ENCODE peak calls at places on chromosomes 1 and 21, in five cellular contexts. One of them, this sample, is unnamed.

GRCh38 chr1:19067187-19067911 is 110.9 kb upstream of the IFFO2 start:
- DNase-seq in HepG2: peak
- DNase-seq in K562: no peak
- DNase-seq in GM12878: no peak
- DNase-seq in H1: no peak
- DNase-seq in this sample: no peak

GRCh38 chr21:46500224-46500861 is 41.7 kb downstream of the DIP2A start:
- DNase-seq in H1: no peak
- DNase-seq in K562: peak
- DNase-seq in HepG2: peak
- DNase-seq in GM12878: no peak
- DNase-seq in this sample: no peak

GRCh38 chr21:45297329-45297728 is 9.6 kb upstream of the POFUT2 start:
- DNase-seq in HepG2: no peak
- DNase-seq in H1: no peak
- DNase-seq in GM12878: no peak
- DNase-seq in K562: no peak
- DNase-seq in this sample: no peak

GRCh38 chr1:8831329-8831728 is 13.9 kb upstream of the RERE start:
- DNase-seq in H1: no peak
- DNase-seq in K562: no peak
- DNase-seq in HepG2: no peak
- DNase-seq in GM12878: no peak
- DNase-seq in this sample: no peak

GRCh38 chr1:46221749-46222148 is 18.6 kb downstream of the LURAP1 start:
- DNase-seq in HepG2: peak
- DNase-seq in H1: no peak
- DNase-seq in GM12878: no peak
- DNase-seq in K562: no peak
- DNase-seq in this sample: no peak

GRCh38 chr1:114219247-114219872 is 65.7 kb upstream of the SYT6 start:
- DNase-seq in HepG2: no peak
- DNase-seq in GM12878: no peak
- DNase-seq in K562: peak
- DNase-seq in H1: no peak
- DNase-seq in this sample: no peak

GRCh38 chr1:12604114-12604874 is 13.7 kb downstream of the DHRS3 start:
- DNase-seq in H1: no peak
- DNase-seq in GM12878: no peak
- DNase-seq in HepG2: peak
- DNase-seq in K562: peak
- DNase-seq in this sample: peak

GRCh38 chr1:8821084-8821483 is 3.6 kb upstream of the RERE start:
- DNase-seq in GM12878: no peak
- DNase-seq in HepG2: no peak
- DNase-seq in K562: no peak
- DNase-seq in H1: no peak
- DNase-seq in this sample: no peak

GRCh38 chr21:34967509-34968289 is 81.4 kb downstream of the RUNX1 start:
- DNase-seq in K562: peak
- DNase-seq in H1: no peak
- DNase-seq in HepG2: peak
- DNase-seq in GM12878: no peak
- DNase-seq in this sample: no peak

GRCh38 chr1:208799186-208799585 is 555.0 kb upstream of the PLXNA2 start:
- DNase-seq in K562: no peak
- DNase-seq in H1: no peak
- DNase-seq in GM12878: no peak
- DNase-seq in HepG2: no peak
- DNase-seq in this sample: no peak

GRCh38 chr1:20602851-20603450 is 14.1 kb downstream of the CDA start:
- DNase-seq in GM12878: no peak
- DNase-seq in H1: no peak
- DNase-seq in K562: no peak
- DNase-seq in HepG2: no peak
- DNase-seq in this sample: no peak

GRCh38 chr1:228206582-228207351 is 1.1 kb upstream of the OBSCN start:
- DNase-seq in K562: no peak
- DNase-seq in HepG2: no peak
- DNase-seq in H1: no peak
- DNase-seq in GM12878: no peak
- DNase-seq in this sample: no peak

GRCh38 chr21:42650441-42651421 is 2.7 kb upstream of the PDE9A start:
- DNase-seq in HepG2: no peak
- DNase-seq in H1: no peak
- DNase-seq in GM12878: no peak
- DNase-seq in K562: no peak
- DNase-seq in this sample: no peak

GRCh38 chr1:1020000-1020404 is at the start of gene AGRN:
- DNase-seq in HepG2: no peak
- DNase-seq in K562: peak
- DNase-seq in H1: no peak
- DNase-seq in GM12878: no peak
- DNase-seq in this sample: no peak

GRCh38 chr1:115114308-115114707 is 25.0 kb upstream of the TSPAN2 start:
- DNase-seq in HepG2: no peak
- DNase-seq in K562: no peak
- DNase-seq in GM12878: no peak
- DNase-seq in H1: no peak
- DNase-seq in this sample: peak

GRCh38 chr1:23111600-23112535 is 56.8 kb downstream of the LUZP1 start:
- DNase-seq in GM12878: no peak
- DNase-seq in H1: no peak
- DNase-seq in HepG2: no peak
- DNase-seq in K562: no peak
- DNase-seq in this sample: no peak

GRCh38 chr21:32387151-32387550 is 5.7 kb downstream of the URB1 start:
- DNase-seq in H1: no peak
- DNase-seq in GM12878: no peak
- DNase-seq in HepG2: no peak
- DNase-seq in K562: no peak
- DNase-seq in this sample: no peak

GRCh38 chr1:13535227-13535626 is 21.4 kb upstream of the LRRC38 start:
- DNase-seq in HepG2: no peak
- DNase-seq in GM12878: no peak
- DNase-seq in K562: no peak
- DNase-seq in H1: no peak
- DNase-seq in this sample: no peak

GRCh38 chr1:226607821-226608220 is 59.3 kb downstream of the STUM start:
- DNase-seq in K562: no peak
- DNase-seq in GM12878: no peak
- DNase-seq in HepG2: no peak
- DNase-seq in H1: no peak
- DNase-seq in this sample: no peak

GRCh38 chr1:1626207-1627141 is 5.5 kb upstream of the MMP23B start:
- DNase-seq in K562: no peak
- DNase-seq in H1: no peak
- DNase-seq in GM12878: no peak
- DNase-seq in HepG2: no peak
- DNase-seq in this sample: no peak

GRCh38 chr1:17053071-17053684 is 654 bp downstream of the SDHB start:
- DNase-seq in HepG2: no peak
- DNase-seq in GM12878: no peak
- DNase-seq in H1: no peak
- DNase-seq in K562: peak
- DNase-seq in this sample: no peak

GRCh38 chr21:44375281-44375651 is 21.8 kb downstream of the TRPM2 start:
- DNase-seq in GM12878: no peak
- DNase-seq in H1: no peak
- DNase-seq in K562: no peak
- DNase-seq in HepG2: no peak
- DNase-seq in this sample: no peak

GRCh38 chr1:248757784-248758195 is 2.2 kb upstream of the LYPD8 start:
- DNase-seq in GM12878: no peak
- DNase-seq in K562: no peak
- DNase-seq in H1: no peak
- DNase-seq in HepG2: peak
- DNase-seq in this sample: no peak

DNA sequence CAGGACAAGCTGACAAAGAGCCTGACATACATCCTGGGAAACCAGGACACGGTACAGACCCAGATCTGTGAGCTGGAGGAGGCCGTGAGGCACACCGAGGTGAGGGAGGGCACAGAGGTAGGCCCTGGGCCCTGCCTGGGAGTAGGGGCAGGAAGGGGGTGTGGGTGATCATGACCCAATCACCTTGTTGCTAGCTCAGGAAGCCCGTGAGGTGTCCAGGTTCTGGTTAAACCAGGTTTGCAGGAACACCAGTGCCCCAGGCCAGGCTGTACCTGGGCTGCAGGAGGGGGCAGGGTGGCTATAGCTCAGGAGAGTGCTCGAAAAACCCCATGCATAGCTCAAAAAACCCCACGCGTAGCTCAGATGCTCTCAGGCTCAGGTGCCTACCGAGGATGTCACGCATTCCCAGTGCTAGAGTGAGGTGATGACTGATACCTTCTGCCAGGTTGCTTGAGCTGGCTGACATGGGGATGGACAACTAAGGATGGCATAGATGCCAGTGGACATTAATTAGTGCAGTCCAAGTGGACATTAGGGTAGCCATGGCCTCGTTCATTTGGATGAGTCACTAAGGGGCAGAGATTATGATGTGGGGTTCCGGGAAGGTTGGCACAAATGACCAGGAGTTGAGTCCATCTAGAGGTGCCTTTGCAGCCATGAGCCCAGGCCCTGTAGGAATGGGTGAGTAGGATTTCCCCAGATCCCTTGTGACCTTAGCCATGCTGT is 3.7 kb downstream of the TRIM46 start:
- DNase-seq in K562: no peak
- DNase-seq in HepG2: no peak
- DNase-seq in GM12878: no peak
- DNase-seq in H1: no peak
- DNase-seq in this sample: no peak
- TF ChIP-seq ZNF274 in K562: no peak
- TF ChIP-seq ZNF274 in HepG2: no peak
- TF ChIP-seq ZNF274 in GM12878: no peak
- TF ChIP-seq ZNF274 in H1: no peak
- TF ChIP-seq ZNF274 in this sample: no peak

GRCh38 chr1:15975358-15975804 is 520 bp downstream of the ZBTB17 start:
- DNase-seq in K562: peak
- DNase-seq in H1: no peak
- DNase-seq in HepG2: peak
- DNase-seq in GM12878: peak
- DNase-seq in this sample: no peak

GRCh38 chr1:15972409-15972808 is 3.5 kb downstream of the ZBTB17 start:
- DNase-seq in HepG2: no peak
- DNase-seq in GM12878: no peak
- DNase-seq in H1: no peak
- DNase-seq in K562: no peak
- DNase-seq in this sample: no peak

GRCh38 chr1:15974855-15975254 is 1.0 kb downstream of the ZBTB17 start:
- DNase-seq in H1: no peak
- DNase-seq in K562: peak
- DNase-seq in GM12878: no peak
- DNase-seq in HepG2: no peak
- DNase-seq in this sample: no peak

GRCh38 chr1:15973772-15974171 is 2.1 kb downstream of the ZBTB17 start:
- DNase-seq in GM12878: no peak
- DNase-seq in H1: no peak
- DNase-seq in K562: no peak
- DNase-seq in HepG2: no peak
- DNase-seq in this sample: no peak

DNA sequence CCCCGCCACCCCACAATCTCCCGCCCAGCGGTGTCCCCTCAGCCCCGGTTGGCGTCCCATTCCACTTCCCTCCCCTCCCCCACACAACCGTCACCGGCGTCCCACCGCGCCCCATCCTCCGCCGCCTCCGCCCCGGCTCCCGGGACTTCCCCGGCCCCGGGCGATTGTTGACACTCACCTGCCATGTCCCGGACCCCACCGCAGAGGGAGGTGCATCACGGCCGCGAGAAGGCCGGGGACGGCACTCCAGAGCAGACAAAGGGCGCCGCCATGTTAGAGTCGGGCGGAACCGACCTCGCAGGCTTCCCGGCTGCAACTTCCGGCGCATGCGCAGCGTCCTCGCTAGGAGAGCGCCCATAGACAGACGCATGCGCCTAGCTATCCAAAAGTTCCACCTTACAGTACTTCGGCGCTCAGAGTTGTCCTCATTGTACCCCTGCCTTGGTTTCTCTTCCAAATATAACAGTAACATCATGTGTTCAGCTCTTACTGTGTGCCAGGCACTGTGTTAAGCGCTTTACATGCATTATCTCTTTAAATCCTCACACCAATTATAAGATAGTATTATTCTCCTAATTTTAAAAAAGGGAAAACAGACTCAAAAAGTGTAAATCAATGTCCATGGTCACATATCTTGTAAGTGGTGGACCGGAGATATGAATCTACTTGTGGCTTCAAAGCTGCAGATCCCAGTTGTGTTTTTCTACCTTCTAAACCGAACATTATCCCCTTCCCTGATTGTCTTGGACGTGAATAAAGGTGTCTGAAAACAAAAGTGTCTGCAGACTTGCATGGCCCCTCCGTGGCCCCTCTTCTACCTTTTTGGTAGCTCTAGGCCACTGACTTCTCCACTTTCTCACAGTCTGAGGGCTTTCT is at the start of gene ZBTB17:
- DNase-seq in GM12878: peak
- DNase-seq in HepG2: peak
- DNase-seq in H1: peak
- DNase-seq in K562: peak
- DNase-seq in this sample: peak
- TF ChIP-seq POLR2A in GM12878: peak
- TF ChIP-seq POLR2A in HepG2: peak
- TF ChIP-seq POLR2A in H1: peak
- TF ChIP-seq POLR2A in K562: peak
- TF ChIP-seq POLR2A in this sample: peak

GRCh38 chr21:33892853-33893252 is 22.8 kb downstream of the ATP5PO start:
- DNase-seq in HepG2: peak
- DNase-seq in GM12878: no peak
- DNase-seq in K562: peak
- DNase-seq in H1: peak
- DNase-seq in this sample: no peak
- TF ChIP-seq YY1 in HepG2: no peak
- TF ChIP-seq YY1 in GM12878: no peak
- TF ChIP-seq YY1 in K562: no peak
- TF ChIP-seq YY1 in H1: no peak
- TF ChIP-seq YY1 in this sample: no peak

DNA sequence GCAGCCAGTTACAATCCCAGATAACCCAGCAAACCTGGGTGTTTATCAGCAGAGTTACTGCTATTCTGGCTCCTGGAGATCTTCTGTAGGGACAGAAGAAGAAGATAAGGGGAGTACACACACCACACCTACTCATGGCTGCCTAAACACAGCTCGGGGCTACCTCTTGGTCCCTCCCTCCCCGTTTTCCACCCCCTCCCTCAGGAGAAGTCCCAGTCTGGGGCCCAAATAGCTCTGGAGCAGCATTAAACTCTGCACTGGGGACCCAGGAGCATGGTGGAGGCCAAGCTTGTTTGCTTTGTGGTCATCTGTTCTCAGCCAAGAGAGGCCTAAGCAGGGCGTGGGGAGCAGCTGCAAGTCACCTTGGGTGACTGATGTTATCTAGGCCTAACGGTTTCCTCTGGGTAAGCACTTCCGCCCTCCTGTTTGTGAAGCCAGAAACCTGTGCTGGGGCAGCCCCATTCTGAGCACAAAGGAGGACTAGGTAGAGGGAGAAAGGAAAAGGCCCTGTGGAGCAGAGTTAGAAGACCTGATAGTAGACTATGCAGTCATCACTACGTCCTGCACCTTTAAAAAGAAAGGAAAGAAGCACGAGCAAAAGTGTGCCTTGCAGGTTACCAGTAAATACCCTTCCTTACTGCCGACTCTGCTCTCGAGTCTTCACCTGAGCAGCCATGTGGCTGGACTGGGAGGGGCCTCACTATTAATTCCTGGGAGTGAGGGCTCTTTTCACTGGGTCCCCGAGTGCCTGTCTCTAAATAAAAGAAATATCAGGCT is 2.0 kb upstream of the RCSD1 start:
- DNase-seq in HepG2: peak
- DNase-seq in GM12878: peak
- DNase-seq in K562: peak
- DNase-seq in H1: no peak
- DNase-seq in this sample: no peak
- TF ChIP-seq ZNF274 in HepG2: no peak
- TF ChIP-seq ZNF274 in GM12878: no peak
- TF ChIP-seq ZNF274 in K562: no peak
- TF ChIP-seq ZNF274 in H1: no peak
- TF ChIP-seq ZNF274 in this sample: no peak

This sample was measured in HCT116.